ENCODE peak calls at places on chromosomes 16 and 17, in four cellular contexts. V is IMR-90, Y is K562, I is endothelial cell of umbilical vein. Z is an unnamed sample. For H3K9me1, the result is how much of the 10 kb centered on the place peaks cover.

GRCh38 chr17:3919123-3919624 is 2.9 kb upstream of the P2RX1 start:
- DNase-seq in V (no peak), I (no peak), Y (no peak), Z (no peak)

GRCh38 chr16:89507219-89507833 is 877 bp upstream of the SPG7 start:
- DNase-seq in Y (no peak), V (no peak), I (no peak), Z (no peak)

GRCh38 chr17:35723735-35724134 is 7.7 kb upstream of the RASL10B start:
- DNase-seq in I (no peak), Y (no peak), V (no peak), Z (no peak)

GRCh38 chr16:62638324-62638911 is 602.2 kb upstream of the CDH8 start:
- DNase-seq in V (no peak), I (no peak), Y (no peak), Z (no peak)

GRCh38 chr16:1464894-1465566 is 9.8 kb downstream of the CLCN7 start:
- DNase-seq in I (no peak), Y (no peak), V (no peak), Z (no peak)

GRCh38 chr17:12812877-12813276 is 23.6 kb downstream of the ARHGAP44 start:
- DNase-seq in I (no peak), V (no peak), Y (no peak), Z (no peak)

GRCh38 chr16:89491974-89492687 is 1.8 kb upstream of the ANKRD11 start:
- DNase-seq in I (no peak), Y (peak), V (no peak), Z (no peak)

GRCh38 chr17:35052240-35052608 is 11.3 kb downstream of the RFFL start:
- DNase-seq in V (peak), I (no peak), Y (no peak), Z (no peak)

GRCh38 chr16:75265911-75266701 is 14.7 kb upstream of the BCAR1 start:
- DNase-seq in Y (peak), V (peak), I (peak), Z (no peak)

GRCh38 chr16:23045025-23045424 is 104.2 kb downstream of the USP31 start:
- DNase-seq in V (no peak), Y (no peak), I (no peak), Z (no peak)

GRCh38 chr16:63331111-63331510 is 1294.9 kb upstream of the CDH8 start:
- DNase-seq in V (no peak), Y (no peak), I (no peak), Z (no peak)

GRCh38 chr17:55356440-55357328 is 65.0 kb downstream of the MMD start:
- DNase-seq in Y (peak), V (peak), I (peak), Z (peak)

GRCh38 chr17:17890773-17891759 is 54.3 kb upstream of the SREBF1 start:
- DNase-seq in Y (peak), I (peak), V (peak), Z (no peak)

GRCh38 chr17:44522883-44523671 is 19.9 kb upstream of the GPATCH8 start:
- DNase-seq in I (peak), V (peak), Y (peak), Z (no peak)

GRCh38 chr17:38921756-38922411 is 3.5 kb upstream of the LASP1NB start:
- DNase-seq in Y (no peak), V (no peak), I (no peak), Z (no peak)

GRCh38 chr17:17506893-17507464 is 10.8 kb upstream of the RASD1 start:
- DNase-seq in Y (no peak), I (no peak), V (no peak), Z (no peak)

GRCh38 chr17:28871056-28871579 is 16.3 kb downstream of the ERAL1 start:
- DNase-seq in Y (no peak), V (no peak), I (peak), Z (no peak)

GRCh38 chr16:3119701-3120408 is 7.5 kb downstream of the ZNF205 start:
- DNase-seq in I (no peak), V (no peak), Y (no peak), Z (no peak)

GRCh38 chr16:57818377-57819055 is 16.2 kb upstream of the KIFC3 start:
- DNase-seq in I (no peak), Y (no peak), V (no peak), Z (no peak)

GRCh38 chr16:63922563-63922962 is 1199.3 kb downstream of the CDH11 start:
- DNase-seq in Y (no peak), I (no peak), V (no peak), Z (no peak)

GRCh38 chr17:21452377-21453143 is 76.4 kb downstream of the KCNJ12 start:
- DNase-seq in I (peak), Y (no peak), V (peak), Z (peak)

GRCh38 chr17:9370464-9370863 is 205.2 kb downstream of the STX8 start:
- DNase-seq in I (no peak), V (peak), Y (no peak), Z (no peak)

GRCh38 chr17:6365187-6365943 is 69.6 kb downstream of the AIPL1 start:
- DNase-seq in Y (no peak), I (no peak), V (peak), Z (no peak)

GRCh38 chr16:86590501-86591144 is 12.3 kb downstream of the FOXL1 start:
- DNase-seq in Y (no peak), I (peak), V (peak), Z (no peak)

GRCh38 chr17:80227156-80227555 is 6.9 kb downstream of the SLC26A11 start:
- DNase-seq in Y (no peak), V (no peak), I (no peak), Z (no peak)

GRCh38 chr16:54098247-54098646 is 188.3 kb downstream of the IRX3 start:
- DNase-seq in Y (no peak), V (no peak), I (no peak), Z (no peak)

GRCh38 chr17:77696720-77697460 is 261.6 kb upstream of the TNRC6C start:
- DNase-seq in I (no peak), Y (no peak), V (no peak), Z (no peak)

DNA sequence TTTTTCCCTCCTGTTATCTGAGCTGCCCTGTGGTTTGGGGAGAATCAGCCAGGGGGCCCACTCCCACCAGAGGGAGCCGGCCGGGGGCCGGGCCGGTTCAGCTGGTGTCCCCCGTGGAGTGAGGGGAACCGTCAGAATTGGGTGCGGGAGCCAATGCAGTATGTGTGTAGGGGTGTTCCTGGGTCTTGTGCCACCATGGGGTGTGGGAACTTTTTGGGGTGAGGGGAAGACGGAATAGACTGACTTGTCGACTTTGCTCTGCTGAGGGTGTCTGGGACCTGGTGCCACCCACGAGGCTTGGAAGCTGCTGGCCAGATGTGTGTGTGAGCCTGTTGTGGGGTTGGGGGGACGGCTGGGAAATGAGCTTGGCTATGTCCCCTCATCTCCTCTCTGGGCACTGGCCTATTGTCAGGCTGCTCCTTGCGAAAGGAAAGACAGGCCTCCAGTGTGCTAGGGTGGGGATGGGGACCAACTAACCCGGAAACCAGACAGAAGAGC is 9.9 kb downstream of the RARA start:
- DNase-seq in V (no peak), I (peak), Y (peak), Z (no peak)
- TF ChIP-seq CTCF in V (peak), I (peak), Y (peak), Z (no peak)

DNA sequence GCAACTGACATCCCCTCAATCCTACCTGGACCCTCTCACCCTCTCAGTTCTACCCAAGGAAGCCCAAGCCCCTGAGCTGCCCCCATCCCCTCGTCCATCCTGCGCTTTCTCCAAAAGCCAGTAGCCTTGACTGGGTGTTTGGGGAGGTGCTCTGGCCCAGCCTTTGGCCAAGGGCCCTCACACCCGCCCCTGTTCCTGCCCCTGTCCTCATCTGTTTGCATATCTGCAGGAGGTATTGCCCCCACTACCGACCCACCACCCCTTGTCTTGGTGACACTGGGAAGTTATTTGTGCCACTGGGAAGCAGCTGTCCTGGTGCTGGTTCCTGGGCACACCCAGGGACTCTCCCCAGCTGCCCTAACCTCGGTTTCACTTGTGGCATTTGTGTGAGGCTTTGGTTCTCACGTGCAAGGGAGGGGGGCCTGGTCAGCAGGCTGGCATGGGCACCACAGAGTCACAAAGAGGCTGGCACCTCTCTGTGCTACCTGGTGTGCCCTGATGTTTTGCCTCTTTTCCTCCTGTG is 75.3 kb downstream of the MRC2 start:
- DNase-seq in I (no peak), Y (no peak), V (no peak), Z (no peak)
- H3K9me1 ChIP-seq in I (under half), Y (under half), V (under half), Z (under half)

DNA sequence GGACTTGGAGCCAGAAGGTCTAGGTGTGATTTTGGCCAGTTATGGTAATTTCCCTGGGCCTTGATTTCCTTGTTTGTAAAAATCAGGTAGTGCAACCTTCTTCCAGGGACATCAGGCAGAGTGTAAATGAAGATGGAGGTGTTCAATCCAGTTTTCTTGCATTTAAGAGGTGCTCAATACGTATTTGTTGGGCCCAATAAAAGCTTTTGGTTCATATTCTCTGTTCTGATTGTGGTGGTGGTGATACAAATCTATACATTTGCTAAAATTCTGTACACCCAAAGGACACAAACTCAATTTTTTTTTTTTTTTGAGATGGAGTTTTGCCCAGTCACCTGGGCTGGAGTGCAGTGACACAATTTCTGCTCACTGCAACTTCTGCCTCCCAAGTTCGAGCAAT is 6.0 kb downstream of the CD79B start:
- DNase-seq in V (no peak), Y (no peak), I (no peak), Z (no peak)
- H3K4me3 ChIP-seq in V (no peak), Y (no peak), I (no peak), Z (no peak)

DNA sequence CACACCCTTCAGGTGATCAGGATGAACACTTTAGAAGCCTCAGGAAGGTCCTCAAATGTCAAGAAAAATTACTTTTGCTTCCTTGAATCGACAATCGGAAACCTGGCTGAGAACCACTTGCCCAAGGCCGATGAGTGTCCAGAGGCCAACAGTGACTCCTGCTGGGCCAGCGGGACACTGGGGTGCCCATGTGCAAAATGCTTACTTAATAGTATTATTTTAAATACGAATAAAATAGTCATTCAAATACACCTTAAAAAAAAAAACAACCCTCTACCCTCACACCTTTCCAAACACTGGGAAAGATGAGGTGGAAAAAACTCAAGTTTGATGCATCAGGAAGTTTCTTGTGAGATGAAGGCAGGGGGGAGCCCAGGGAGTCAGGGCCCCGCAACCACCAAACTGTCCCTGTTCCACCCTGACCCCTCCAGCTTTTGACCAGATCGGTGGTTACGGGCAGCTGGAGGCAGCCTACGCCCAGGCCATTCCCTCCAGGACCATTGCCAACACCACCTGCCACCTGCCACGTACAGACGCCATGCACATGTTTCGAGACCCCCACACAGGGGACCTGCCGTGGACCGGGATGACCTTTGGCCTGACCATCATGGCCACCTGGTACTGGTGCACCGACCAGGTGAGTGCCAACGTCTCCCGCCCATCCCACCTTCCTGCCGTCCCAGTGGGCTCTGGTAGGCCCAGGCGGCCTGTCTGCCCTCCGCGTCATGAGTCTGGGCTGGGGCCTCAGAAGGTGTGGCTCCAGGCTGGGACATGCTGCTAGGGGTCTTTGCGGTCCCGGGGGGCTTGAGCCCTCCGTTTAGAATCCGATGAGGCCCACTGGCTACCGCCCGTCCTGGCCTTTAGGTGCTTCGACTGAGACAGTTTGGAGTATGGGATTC is 18.9 kb downstream of the SLC5A10 start:
- DNase-seq in Y (no peak), I (no peak), V (no peak), Z (no peak)
- TF ChIP-seq CTCF in Y (no peak), I (no peak), V (peak), Z (peak)

DNA sequence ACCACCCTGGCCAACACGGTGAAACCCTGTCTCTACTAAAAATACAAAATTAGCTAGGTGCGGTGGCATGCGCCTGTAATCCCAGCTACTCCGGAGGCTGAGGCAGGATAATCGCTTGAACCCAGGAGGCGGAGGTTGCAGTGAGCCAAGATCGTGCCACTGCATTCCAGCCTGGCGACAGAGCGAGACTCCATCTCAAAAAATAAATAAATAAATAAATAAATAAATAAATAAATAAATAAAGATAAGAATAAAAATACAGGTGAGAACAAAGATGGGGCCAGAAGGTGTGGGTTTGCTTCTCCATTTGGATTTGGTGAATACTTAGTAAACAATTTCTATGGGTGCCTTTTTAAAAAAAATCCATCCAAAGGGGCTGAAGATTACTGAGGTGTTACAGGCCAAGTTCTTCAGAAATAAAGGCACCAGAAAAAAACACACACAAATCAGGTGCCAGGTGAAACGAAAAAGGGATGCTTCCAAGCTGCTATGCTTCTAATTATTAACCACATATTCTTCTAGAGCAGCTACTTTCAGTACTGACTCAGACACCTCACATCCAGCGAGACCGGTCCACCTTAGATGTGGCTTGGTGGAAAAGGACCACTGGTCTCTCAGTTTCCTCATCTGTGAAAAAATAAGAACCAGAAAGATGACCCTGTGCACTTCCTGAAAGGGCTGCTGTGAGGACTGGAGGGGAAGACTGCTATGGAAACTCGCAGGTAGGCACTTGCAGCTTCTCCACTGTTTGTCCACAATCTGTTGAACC is 9.2 kb downstream of the GLYR1 start:
- DNase-seq in Y (no peak), V (no peak), I (no peak), Z (no peak)
- H3K9me1 ChIP-seq in Y (under half), V (under half), I (under half), Z (under half)

GRCh38 chr17:59840908-59841666 is 51.7 kb downstream of the TUBD1 start:
- DNase-seq in V (peak), I (peak), Y (peak), Z (no peak)
- H3K4me3 ChIP-seq in V (peak), I (peak), Y (peak), Z (peak)

DNA sequence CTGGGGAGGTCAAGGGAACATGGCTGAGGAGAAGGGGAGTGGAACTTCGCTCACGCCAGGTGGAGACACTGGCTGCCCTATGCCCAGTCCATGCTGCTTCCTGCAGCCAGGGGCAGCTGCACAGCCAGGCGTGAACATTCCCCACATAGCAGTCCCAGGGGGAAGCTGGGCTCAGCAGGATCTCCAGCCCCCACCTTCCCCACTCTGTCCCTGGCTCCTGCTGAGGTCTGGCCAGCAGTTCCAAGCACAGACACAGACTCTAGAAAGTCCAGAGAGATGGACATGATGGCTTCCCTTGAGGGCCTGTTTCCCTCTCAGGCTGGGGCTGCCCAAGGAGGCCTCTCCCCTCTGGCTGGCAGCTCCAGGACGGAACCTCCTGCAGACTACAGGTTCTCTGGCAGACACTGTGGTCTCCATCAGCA is 9.3 kb downstream of the JUP start:
- DNase-seq in Y (no peak), I (no peak), V (no peak), Z (no peak)
- TF ChIP-seq CTCF in Y (no peak), I (peak), V (no peak), Z (no peak)

GRCh38 chr17:76382803-76383644 is 1.4 kb upstream of the SPHK1 start:
- DNase-seq in V (peak), Y (peak), I (peak), Z (no peak)
- H3K9me1 ChIP-seq in V (under half), Y (under half), I (under half), Z (under half)

GRCh38 chr17:57405486-57406072 is 149.3 kb downstream of the MSI2 start:
- DNase-seq in V (peak), Y (no peak), I (no peak), Z (no peak)

GRCh38 chr17:57406131-57406980 is 150.0 kb downstream of the MSI2 start:
- DNase-seq in I (no peak), V (peak), Y (peak), Z (no peak)

GRCh38 chr17:57408064-57408811 is 151.9 kb downstream of the MSI2 start:
- DNase-seq in Y (no peak), V (no peak), I (no peak), Z (no peak)

GRCh38 chr17:57406981-57407286 is 150.6 kb downstream of the MSI2 start:
- DNase-seq in V (no peak), Y (no peak), I (no peak), Z (no peak)

GRCh38 chr17:57407287-57408063 is 151.2 kb downstream of the MSI2 start:
- DNase-seq in V (no peak), Y (no peak), I (no peak), Z (no peak)
- H3K4me3 ChIP-seq in V (no peak), Y (no peak), I (no peak), Z (no peak)